ENCODE peak calls at places on chromosome 17, in nine cellular contexts. A is K562, L is testis, H is spleen, I is esophagus squamous epithelium, Y is IMR-90, T is H1, W is endothelial cell of umbilical vein, Z is transverse colon. J is an unnamed sample.

GRCh38 chr17:35920229-35920628 is 10.3 kb downstream of the RDM1 start:
- DNase-seq in I (no peak), L (no peak), W (no peak), A (no peak), T (no peak), H (no peak), Z (no peak), Y (no peak), J (no peak)

GRCh38 chr17:80501739-80502577 is 25.6 kb upstream of the NPTX1 start:
- DNase-seq in W (no peak), T (no peak), I (no peak), A (no peak), Y (peak; percentile 97), L (no peak), Z (peak; percentile 29), H (no peak), J (no peak)

GRCh38 chr17:54280741-54281140 is 458.0 kb downstream of the KIF2B start:
- DNase-seq in Z (no peak), Y (no peak), I (no peak), A (no peak), W (no peak), L (no peak), H (no peak), T (no peak), J (no peak)

GRCh38 chr17:20281860-20282259 is 185.5 kb downstream of the LGALS9B start:
- DNase-seq in Z (no peak), A (no peak), Y (no peak), L (peak; percentile 20), H (peak; percentile 83), I (no peak), T (no peak), W (no peak), J (peak; percentile 52)

GRCh38 chr17:7560172-7561027 is 1.3 kb upstream of the SENP3 start:
- DNase-seq in H (no peak), W (peak; percentile 56), Z (peak; percentile 87), Y (peak; percentile 49), L (peak; percentile 64), T (no peak), A (peak; percentile 55), I (no peak), J (peak; percentile 83)

GRCh38 chr17:16419074-16419928 is 3.9 kb downstream of the TRPV2 start:
- DNase-seq in T (no peak), W (peak; percentile 63), A (peak; percentile 61), L (no peak), Y (peak; percentile 94), I (no peak), Z (no peak), H (no peak), J (peak; percentile 44)

GRCh38 chr17:64315032-64315490 is 52.0 kb upstream of the TEX2 start:
- DNase-seq in T (no peak), W (peak; percentile 90), L (peak; percentile 86), A (no peak), H (peak; percentile 84), Z (peak; percentile 67), I (no peak), Y (no peak), J (peak; percentile 69)

GRCh38 chr17:41702712-41703111 is 9.4 kb upstream of the GAST start:
- DNase-seq in Y (no peak), T (no peak), L (no peak), W (no peak), Z (no peak), A (no peak), I (no peak), H (no peak), J (no peak)

GRCh38 chr17:36945959-36946725 is 2.6 kb upstream of the AATF start:
- DNase-seq in L (no peak), Z (no peak), A (no peak), W (no peak), H (no peak), I (no peak), Y (no peak), T (no peak), J (no peak)

GRCh38 chr17:46770818-46771600 is 47.5 kb downstream of the WNT3 start:
- DNase-seq in A (peak; percentile 88), T (no peak), Z (peak; percentile 54), I (no peak), Y (peak; percentile 23), L (no peak), W (peak; percentile 28), H (peak; percentile 75), J (peak; percentile 29)

GRCh38 chr17:57914274-57915147 is 40.7 kb downstream of the CUEDC1 start:
- DNase-seq in H (no peak), Z (no peak), W (peak; percentile 16), Y (no peak), T (no peak), A (no peak), L (no peak), I (no peak), J (no peak)

GRCh38 chr17:62718420-62718819 is 89.7 kb downstream of the MARCHF10 start:
- DNase-seq in Y (peak; percentile 61), W (no peak), T (no peak), A (no peak), I (no peak), Z (no peak), L (no peak), H (no peak), J (no peak)

GRCh38 chr17:57466042-57466471 is 209.7 kb downstream of the MSI2 start:
- DNase-seq in A (no peak), H (peak; percentile 25), T (peak; percentile 57), Z (no peak), L (no peak), Y (no peak), W (no peak), I (no peak), J (no peak)

DNA sequence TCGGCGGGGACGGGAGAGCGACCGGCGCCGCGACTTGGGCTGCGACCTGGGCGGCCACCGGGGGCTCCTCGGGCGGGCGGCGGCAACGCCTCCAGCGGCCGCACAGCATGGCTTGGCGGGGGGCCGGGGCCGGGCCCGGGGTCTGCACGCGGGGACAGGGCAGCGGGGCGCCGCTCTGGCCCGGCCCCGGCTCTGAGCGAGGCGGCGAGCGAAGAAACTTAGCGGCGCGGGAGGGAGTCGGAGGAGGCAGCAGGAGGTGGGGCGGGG is at the start of gene PLCD3:
- DNase-seq in W (no peak), L (no peak), T (no peak), Y (no peak), H (no peak), I (no peak), A (no peak), Z (no peak), J (no peak)
- TF ChIP-seq POLR2A in W (peak; percentile 69), L (no peak), T (no peak), Y (no peak), H (no peak), I (peak; percentile 42), A (no peak), Z (no peak), J (no peak)

GRCh38 chr17:83099570-83100181 is 20.3 kb downstream of the METRNL start:
- DNase-seq in H (no peak), Z (peak; percentile 33), W (no peak), T (no peak), Y (no peak), L (no peak), I (no peak), A (no peak), J (no peak)

GRCh38 chr17:83099086-83099540 is 19.7 kb downstream of the METRNL start:
- DNase-seq in L (no peak), I (no peak), H (no peak), Y (no peak), A (no peak), W (no peak), Z (no peak), T (no peak), J (no peak)

GRCh38 chr17:83098241-83099085 is 19.1 kb downstream of the METRNL start:
- DNase-seq in I (no peak), A (peak; percentile 32), T (no peak), W (no peak), Z (no peak), Y (no peak), H (no peak), L (no peak), J (no peak)

GRCh38 chr17:83096401-83097220 is 17.2 kb downstream of the METRNL start:
- DNase-seq in W (no peak), H (no peak), A (no peak), I (no peak), Z (peak; percentile 61), T (no peak), Y (no peak), L (no peak), J (peak; percentile 95)

DNA sequence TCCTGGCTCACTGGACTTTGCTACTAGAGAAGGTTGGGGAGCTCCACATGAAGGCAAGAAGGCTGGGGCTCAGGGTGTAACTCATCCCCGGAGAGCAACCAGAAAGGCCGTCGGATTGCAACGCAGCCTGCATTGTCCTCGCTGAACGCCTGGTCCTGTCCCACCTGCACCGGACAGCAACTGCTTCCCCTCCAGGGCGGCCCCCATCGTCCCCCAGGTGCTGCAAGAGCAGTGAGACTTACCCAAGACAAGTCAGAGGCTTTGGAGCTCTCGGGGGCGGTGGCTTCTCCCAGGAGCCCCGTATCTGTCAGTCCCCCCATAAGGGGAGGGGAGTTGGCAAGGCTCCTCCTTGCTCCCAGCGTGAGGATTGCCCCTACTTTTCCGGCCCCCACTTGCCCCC is 18.4 kb downstream of the METRNL start:
- DNase-seq in T (no peak), W (no peak), Y (no peak), I (no peak), Z (no peak), H (no peak), A (no peak), L (no peak), J (no peak)
- H3K27ac ChIP-seq in T (no peak overlapping the region), W (no peak overlapping the region), Y (no peak overlapping the region), I (no peak overlapping the region), Z (no peak overlapping the region), H (no peak overlapping the region), A (no peak overlapping the region), L (no peak overlapping the region), J (peak overlapping the region; percentile 47)

GRCh38 chr17:75617218-75617617 is 16.0 kb upstream of the SMIM5 start:
- DNase-seq in W (no peak), A (no peak), I (no peak), Z (peak; percentile 92), H (no peak), Y (no peak), L (no peak), T (no peak), J (no peak)
- H3K36me3 ChIP-seq in W (no peaks in the 10 kb centered on the region), A (no peaks in the 10 kb centered on the region), I (no peaks in the 10 kb centered on the region), Z (no peaks in the 10 kb centered on the region), H (peaks cover 93% of the 10 kb centered on the region), Y (no peaks in the 10 kb centered on the region), L (no peaks in the 10 kb centered on the region), T (no peaks in the 10 kb centered on the region), J (no peaks in the 10 kb centered on the region)

GRCh38 chr17:15323147-15323546 is 18.2 kb downstream of the TEKT3 start:
- DNase-seq in A (no peak), Y (no peak), H (no peak), W (no peak), Z (no peak), L (no peak), T (no peak), I (no peak), J (no peak)

GRCh38 chr17:15321556-15322250 is 19.7 kb downstream of the TEKT3 start:
- DNase-seq in W (no peak), L (no peak), Z (no peak), Y (peak; percentile 79), T (no peak), A (no peak), H (no peak), I (no peak), J (no peak)

DNA sequence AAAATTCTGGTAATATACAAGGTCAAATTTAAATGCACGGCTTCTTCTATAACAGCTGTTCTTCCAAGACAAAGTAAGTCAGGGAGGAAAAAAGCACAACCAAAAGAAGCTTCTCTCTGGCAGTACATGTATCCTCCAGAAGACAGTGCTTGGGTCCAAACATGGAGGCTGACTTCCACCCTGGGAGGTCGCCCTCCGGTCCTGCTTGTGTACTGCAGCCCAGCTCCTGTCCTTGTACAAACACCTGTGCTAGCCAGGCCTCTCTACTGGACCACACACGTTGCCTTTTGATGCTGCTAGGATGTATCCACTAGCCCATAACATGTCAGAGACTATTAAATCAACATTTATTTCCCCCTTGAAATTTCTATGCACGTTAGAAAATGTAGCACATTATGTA is 21.9 kb downstream of the TEKT3 start:
- DNase-seq in T (no peak), L (peak; percentile 25), A (peak; percentile 5), I (no peak), Y (no peak), H (no peak), Z (no peak), W (no peak), J (no peak)
- TF ChIP-seq POLR2A in T (no peak), L (no peak), A (no peak), I (no peak), Y (no peak), H (no peak), Z (no peak), W (no peak), J (no peak)

J was measured in body of pancreas.